ENCODE peak calls at places on chromosomes 11 and 22, in six cellular contexts. One of them, this sample, is unnamed.

GRCh38 chr11:112620621-112621394 is 340.4 kb upstream of the NCAM1 start:
- DNase-seq in occipital lobe: no peak
- DNase-seq in HS-5: no peak
- DNase-seq in uterus: no peak
- DNase-seq in NCI-H1694: no peak
- DNase-seq in choroid plexus epithelial cell: peak
- DNase-seq in this sample: peak

GRCh38 chr11:121391914-121392313 is 60.2 kb upstream of the SORL1 start:
- DNase-seq in occipital lobe: no peak
- DNase-seq in HS-5: no peak
- DNase-seq in uterus: no peak
- DNase-seq in NCI-H1694: no peak
- DNase-seq in choroid plexus epithelial cell: no peak
- DNase-seq in this sample: no peak

GRCh38 chr11:35986958-35987357 is 43.1 kb downstream of the LDLRAD3 start:
- DNase-seq in occipital lobe: no peak
- DNase-seq in HS-5: no peak
- DNase-seq in uterus: no peak
- DNase-seq in NCI-H1694: no peak
- DNase-seq in choroid plexus epithelial cell: no peak
- DNase-seq in this sample: no peak

GRCh38 chr11:104422320-104422944 is 258.5 kb upstream of the PDGFD start:
- DNase-seq in occipital lobe: no peak
- DNase-seq in HS-5: no peak
- DNase-seq in uterus: no peak
- DNase-seq in NCI-H1694: no peak
- DNase-seq in choroid plexus epithelial cell: no peak
- DNase-seq in this sample: no peak

GRCh38 chr11:46357483-46357936 is 10.2 kb downstream of the DGKZ start:
- DNase-seq in occipital lobe: no peak
- DNase-seq in HS-5: no peak
- DNase-seq in uterus: no peak
- DNase-seq in NCI-H1694: no peak
- DNase-seq in choroid plexus epithelial cell: peak
- DNase-seq in this sample: no peak

GRCh38 chr22:41517172-41518047 is 26.9 kb downstream of the POLR3H start:
- DNase-seq in occipital lobe: peak
- DNase-seq in HS-5: no peak
- DNase-seq in uterus: peak
- DNase-seq in NCI-H1694: peak
- DNase-seq in choroid plexus epithelial cell: peak
- DNase-seq in this sample: peak

GRCh38 chr22:38202437-38203089 is 769 bp downstream of the MAFF start:
- DNase-seq in occipital lobe: peak
- DNase-seq in HS-5: no peak
- DNase-seq in uterus: peak
- DNase-seq in NCI-H1694: no peak
- DNase-seq in choroid plexus epithelial cell: peak
- DNase-seq in this sample: peak

GRCh38 chr22:28923826-28924732 is 40.7 kb downstream of the ZNRF3 start:
- DNase-seq in occipital lobe: no peak
- DNase-seq in HS-5: no peak
- DNase-seq in uterus: peak
- DNase-seq in NCI-H1694: no peak
- DNase-seq in choroid plexus epithelial cell: no peak
- DNase-seq in this sample: no peak

GRCh38 chr11:66766681-66767080 is 37.7 kb upstream of the SPTBN2 start:
- DNase-seq in occipital lobe: no peak
- DNase-seq in HS-5: no peak
- DNase-seq in uterus: no peak
- DNase-seq in NCI-H1694: no peak
- DNase-seq in choroid plexus epithelial cell: peak
- DNase-seq in this sample: no peak

GRCh38 chr11:125638315-125638714 is 13.4 kb downstream of the CHEK1 start:
- DNase-seq in occipital lobe: no peak
- DNase-seq in HS-5: no peak
- DNase-seq in uterus: no peak
- DNase-seq in NCI-H1694: no peak
- DNase-seq in choroid plexus epithelial cell: no peak
- DNase-seq in this sample: no peak

GRCh38 chr22:29877620-29878019 is 5.4 kb upstream of the MTMR3 start:
- DNase-seq in occipital lobe: no peak
- DNase-seq in HS-5: no peak
- DNase-seq in uterus: no peak
- DNase-seq in NCI-H1694: no peak
- DNase-seq in choroid plexus epithelial cell: peak
- DNase-seq in this sample: peak

GRCh38 chr11:64086263-64086938 is 50.7 kb downstream of the FLRT1 start:
- DNase-seq in occipital lobe: no peak
- DNase-seq in HS-5: no peak
- DNase-seq in uterus: peak
- DNase-seq in NCI-H1694: peak
- DNase-seq in choroid plexus epithelial cell: peak
- DNase-seq in this sample: peak

GRCh38 chr11:110409174-110409573 is 20.6 kb upstream of the FDX1 start:
- DNase-seq in occipital lobe: no peak
- DNase-seq in HS-5: no peak
- DNase-seq in uterus: no peak
- DNase-seq in NCI-H1694: no peak
- DNase-seq in choroid plexus epithelial cell: peak
- DNase-seq in this sample: peak

GRCh38 chr11:1276061-1276790 is 33.2 kb downstream of the TOLLIP start:
- DNase-seq in occipital lobe: peak
- DNase-seq in HS-5: no peak
- DNase-seq in uterus: no peak
- DNase-seq in NCI-H1694: no peak
- DNase-seq in choroid plexus epithelial cell: no peak
- DNase-seq in this sample: no peak

GRCh38 chr11:2268911-2269600 is 1.3 kb downstream of the ASCL2 start:
- DNase-seq in occipital lobe: no peak
- DNase-seq in HS-5: no peak
- DNase-seq in uterus: peak
- DNase-seq in NCI-H1694: no peak
- DNase-seq in choroid plexus epithelial cell: peak
- DNase-seq in this sample: peak

GRCh38 chr11:19821412-19821875 is 108.8 kb downstream of the NAV2 start:
- DNase-seq in occipital lobe: no peak
- DNase-seq in HS-5: no peak
- DNase-seq in uterus: no peak
- DNase-seq in NCI-H1694: no peak
- DNase-seq in choroid plexus epithelial cell: peak
- DNase-seq in this sample: no peak

GRCh38 chr22:42321908-42322561 is 51.6 kb upstream of the TCF20 start:
- DNase-seq in occipital lobe: no peak
- DNase-seq in HS-5: no peak
- DNase-seq in uterus: no peak
- DNase-seq in NCI-H1694: peak
- DNase-seq in choroid plexus epithelial cell: peak
- DNase-seq in this sample: peak

GRCh38 chr11:77068461-77069335 is 1.9 kb downstream of the CAPN5 start:
- DNase-seq in occipital lobe: no peak
- DNase-seq in HS-5: no peak
- DNase-seq in uterus: no peak
- DNase-seq in NCI-H1694: no peak
- DNase-seq in choroid plexus epithelial cell: no peak
- DNase-seq in this sample: no peak

GRCh38 chr11:75474240-75474639 is 41.2 kb upstream of the KLHL35 start:
- DNase-seq in occipital lobe: no peak
- DNase-seq in HS-5: no peak
- DNase-seq in uterus: no peak
- DNase-seq in NCI-H1694: no peak
- DNase-seq in choroid plexus epithelial cell: no peak
- DNase-seq in this sample: no peak

GRCh38 chr22:50308597-50308935 is 1.1 kb upstream of the PLXNB2 start:
- DNase-seq in occipital lobe: no peak
- DNase-seq in HS-5: no peak
- DNase-seq in uterus: peak
- DNase-seq in NCI-H1694: no peak
- DNase-seq in choroid plexus epithelial cell: no peak
- DNase-seq in this sample: peak

GRCh38 chr11:130726647-130727046 is 189.6 kb downstream of the SNX19 start:
- DNase-seq in occipital lobe: no peak
- DNase-seq in HS-5: no peak
- DNase-seq in uterus: no peak
- DNase-seq in NCI-H1694: no peak
- DNase-seq in choroid plexus epithelial cell: no peak
- DNase-seq in this sample: no peak

GRCh38 chr22:39349506-39349966 is 255 bp upstream of the SYNGR1 start:
- DNase-seq in occipital lobe: no peak
- DNase-seq in HS-5: no peak
- DNase-seq in uterus: peak
- DNase-seq in NCI-H1694: peak
- DNase-seq in choroid plexus epithelial cell: no peak
- DNase-seq in this sample: no peak

GRCh38 chr22:35432226-35432905 is 32.4 kb downstream of the MCM5 start:
- DNase-seq in occipital lobe: no peak
- DNase-seq in HS-5: no peak
- DNase-seq in uterus: no peak
- DNase-seq in NCI-H1694: no peak
- DNase-seq in choroid plexus epithelial cell: no peak
- DNase-seq in this sample: no peak

GRCh38 chr11:15603208-15603607 is 488.5 kb downstream of the INSC start:
- DNase-seq in occipital lobe: no peak
- DNase-seq in HS-5: no peak
- DNase-seq in uterus: peak
- DNase-seq in NCI-H1694: no peak
- DNase-seq in choroid plexus epithelial cell: no peak
- DNase-seq in this sample: no peak

GRCh38 chr11:27977031-27977430 is 130.9 kb downstream of the KIF18A start:
- DNase-seq in occipital lobe: no peak
- DNase-seq in HS-5: no peak
- DNase-seq in uterus: no peak
- DNase-seq in NCI-H1694: no peak
- DNase-seq in choroid plexus epithelial cell: peak
- DNase-seq in this sample: no peak

GRCh38 chr11:36069576-36070214 is 125.8 kb downstream of the LDLRAD3 start:
- DNase-seq in occipital lobe: no peak
- DNase-seq in HS-5: no peak
- DNase-seq in uterus: no peak
- DNase-seq in NCI-H1694: peak
- DNase-seq in choroid plexus epithelial cell: peak
- DNase-seq in this sample: no peak

GRCh38 chr11:73189315-73189714 is 28.8 kb upstream of the P2RY2 start:
- DNase-seq in occipital lobe: no peak
- DNase-seq in HS-5: no peak
- DNase-seq in uterus: no peak
- DNase-seq in NCI-H1694: no peak
- DNase-seq in choroid plexus epithelial cell: no peak
- DNase-seq in this sample: no peak

GRCh38 chr11:7256943-7257342 is 5.2 kb downstream of the SYT9 start:
- DNase-seq in occipital lobe: no peak
- DNase-seq in HS-5: no peak
- DNase-seq in uterus: no peak
- DNase-seq in NCI-H1694: no peak
- DNase-seq in choroid plexus epithelial cell: no peak
- DNase-seq in this sample: no peak

GRCh38 chr11:27679136-27680015 is 20.9 kb downstream of the BDNF start:
- DNase-seq in occipital lobe: no peak
- DNase-seq in HS-5: no peak
- DNase-seq in uterus: no peak
- DNase-seq in NCI-H1694: no peak
- DNase-seq in choroid plexus epithelial cell: peak
- DNase-seq in this sample: peak

GRCh38 chr22:36026741-36027140 is 1.9 kb downstream of the RBFOX2 start:
- DNase-seq in occipital lobe: peak
- DNase-seq in HS-5: no peak
- DNase-seq in uterus: no peak
- DNase-seq in NCI-H1694: no peak
- DNase-seq in choroid plexus epithelial cell: peak
- DNase-seq in this sample: peak

GRCh38 chr22:46377566-46378498 is 42.3 kb downstream of the TRMU start:
- DNase-seq in occipital lobe: no peak
- DNase-seq in HS-5: peak
- DNase-seq in uterus: no peak
- DNase-seq in NCI-H1694: no peak
- DNase-seq in choroid plexus epithelial cell: no peak
- DNase-seq in this sample: no peak

GRCh38 chr11:2077061-2077802 is 62.0 kb downstream of the IGF2 start:
- DNase-seq in occipital lobe: no peak
- DNase-seq in HS-5: peak
- DNase-seq in uterus: no peak
- DNase-seq in NCI-H1694: no peak
- DNase-seq in choroid plexus epithelial cell: peak
- DNase-seq in this sample: peak

GRCh38 chr11:130671801-130672700 is 223.6 kb downstream of the ADAMTS15 start:
- DNase-seq in occipital lobe: peak
- DNase-seq in HS-5: no peak
- DNase-seq in uterus: peak
- DNase-seq in NCI-H1694: no peak
- DNase-seq in choroid plexus epithelial cell: peak
- DNase-seq in this sample: peak

This sample was measured in fibroblast of pulmonary artery.